ENCODE peak calls at places on chromosomes 16 and 17, in ten cellular contexts. Y is H9, M is esophagus muscularis mucosa, V is BE2C, H is cardiac muscle cell, I is keratinocyte, G is heart right ventricle, Q is ovary, L is neuronal stem cell, P is upper lobe of right lung. T is an unnamed sample. For H3K4me1, the result is how much of the 10 kb centered on the place peaks cover.

GRCh38 chr17:15947976-15948752 is 3.2 kb downstream of the ADORA2B start:
- DNase-seq in Y (no peak), Q (no peak), L (no peak), V (no peak), P (no peak), G (no peak), H (no peak), I (no peak), M (no peak), T (no peak)

GRCh38 chr17:33463887-33464286 is 170.8 kb upstream of the ASIC2 start:
- DNase-seq in G (no peak), Q (no peak), P (no peak), L (no peak), H (no peak), M (no peak), I (no peak), V (no peak), Y (peak), T (no peak)

GRCh38 chr17:76383645-76384221 is 676 bp upstream of the SPHK1 start:
- DNase-seq in V (peak), H (peak), G (peak), Y (peak), L (peak), M (no peak), I (no peak), Q (no peak), P (peak), T (peak)

GRCh38 chr16:16141141-16141540 is 82.2 kb downstream of the ABCC6 start:
- DNase-seq in V (no peak), Y (no peak), M (no peak), H (no peak), I (no peak), Q (no peak), L (no peak), P (no peak), G (no peak), T (no peak)

GRCh38 chr16:80973991-80974390 is 32.7 kb downstream of the CMC2 start:
- DNase-seq in I (no peak), V (no peak), Y (no peak), G (no peak), P (no peak), L (no peak), Q (no peak), M (no peak), H (no peak), T (no peak)

GRCh38 chr17:48596000-48596734 is 2.6 kb upstream of the HOXB5 start:
- DNase-seq in Q (no peak), I (no peak), P (no peak), L (no peak), V (no peak), H (no peak), Y (no peak), M (no peak), G (no peak), T (no peak)

GRCh38 chr16:64397042-64397441 is 724.8 kb downstream of the CDH11 start:
- DNase-seq in V (no peak), G (no peak), H (peak), Y (no peak), Q (no peak), I (no peak), P (no peak), L (no peak), M (no peak), T (no peak)

GRCh38 chr16:3074860-3075545 is 9.6 kb downstream of the IL32 start:
- DNase-seq in I (no peak), G (no peak), H (no peak), M (no peak), V (no peak), Q (no peak), P (no peak), Y (no peak), L (no peak), T (no peak)

GRCh38 chr17:34207572-34207971 is 47.5 kb upstream of the CCL2 start:
- DNase-seq in Q (no peak), V (no peak), I (no peak), G (no peak), H (peak), L (no peak), Y (no peak), P (no peak), M (no peak), T (no peak)

DNA sequence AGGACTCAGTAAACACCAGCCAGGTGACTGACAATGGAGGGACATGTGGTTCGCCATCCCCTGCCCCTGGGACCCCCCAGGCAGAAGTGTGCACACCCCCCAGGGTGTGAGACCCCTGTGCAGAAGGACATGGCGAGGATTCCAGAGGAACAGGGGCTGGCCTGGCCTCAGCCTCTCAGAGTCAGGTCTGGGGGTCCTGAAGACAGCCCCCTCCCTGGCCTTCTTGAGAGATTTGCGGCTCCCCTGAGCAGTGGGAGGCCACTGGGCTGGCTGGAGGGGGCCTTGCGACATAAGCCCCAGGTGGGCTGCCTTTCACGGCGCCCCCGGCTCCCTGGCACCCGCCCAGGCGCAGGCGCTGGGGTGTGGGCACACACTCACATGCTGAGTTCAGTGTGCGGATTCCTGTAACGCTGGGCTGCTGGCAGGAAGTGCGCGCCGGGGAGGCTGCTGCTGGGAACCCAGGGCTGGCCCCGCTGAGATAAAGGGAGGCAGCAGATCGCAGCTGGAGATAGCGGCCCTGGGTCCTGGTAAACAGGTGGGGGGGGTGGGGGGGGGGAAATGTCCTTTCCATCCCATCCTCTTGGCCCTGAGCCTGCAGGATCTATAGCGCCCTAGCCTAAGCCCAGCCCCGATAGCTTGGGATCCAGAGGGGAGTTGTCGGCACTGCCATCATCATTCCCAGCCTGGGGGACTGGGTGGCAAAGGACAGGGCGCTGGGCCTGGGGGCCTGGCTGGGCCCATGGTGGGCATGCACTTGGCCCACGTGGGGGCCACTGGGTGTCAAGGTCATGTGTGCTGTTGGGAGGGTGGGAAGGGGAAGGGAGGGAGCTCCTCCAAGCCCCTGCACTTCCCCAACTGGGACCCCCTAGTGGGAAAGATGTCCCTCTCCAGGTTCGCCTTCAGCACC is 27.1 kb downstream of the TMEM235 start:
- DNase-seq in L (no peak), Y (peak), V (peak), M (no peak), P (peak), H (peak), I (no peak), G (peak), Q (no peak), T (peak)
- H3K4me1 ChIP-seq in L (under half), Y (under half), V (half or more), M (under half), P (under half), H (half or more), I (under half), G (under half), Q (under half), T (under half)

GRCh38 chr16:86895609-86896008 is 317.3 kb downstream of the FOXL1 start:
- DNase-seq in Y (no peak), L (no peak), P (peak), Q (no peak), H (no peak), M (no peak), V (no peak), G (no peak), I (no peak), T (no peak)

GRCh38 chr16:86893513-86893912 is 315.2 kb downstream of the FOXL1 start:
- DNase-seq in H (no peak), Q (no peak), P (peak), L (no peak), M (no peak), V (no peak), Y (no peak), G (no peak), I (no peak), T (no peak)

GRCh38 chr16:86894925-86895324 is 316.6 kb downstream of the FOXL1 start:
- DNase-seq in V (no peak), P (no peak), H (no peak), Q (no peak), I (no peak), L (no peak), M (no peak), G (no peak), Y (no peak), T (no peak)

GRCh38 chr16:86892509-86892908 is 314.2 kb downstream of the FOXL1 start:
- DNase-seq in Y (no peak), G (no peak), I (no peak), H (peak), V (no peak), Q (no peak), P (no peak), L (no peak), M (no peak), T (no peak)

DNA sequence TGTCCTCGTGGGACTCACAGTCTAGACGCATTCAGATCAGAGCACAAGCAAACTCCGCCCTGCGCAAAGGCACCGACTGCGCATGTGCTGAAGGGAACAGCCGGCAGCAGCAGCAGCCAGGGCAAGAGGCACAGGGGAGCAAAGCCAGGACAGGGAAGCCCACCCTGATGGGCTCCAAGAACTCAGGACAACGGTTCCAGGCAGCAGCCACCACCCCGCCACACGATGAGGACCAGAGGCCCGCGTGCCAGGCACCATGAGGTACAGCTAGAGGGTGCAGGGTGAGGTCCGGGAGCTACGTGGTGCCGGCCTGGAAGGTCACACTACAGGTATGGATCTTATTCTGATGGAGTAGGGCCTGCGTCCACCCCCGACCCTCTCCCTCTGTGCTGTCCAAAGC is 315.8 kb downstream of the FOXL1 start:
- DNase-seq in P (peak), Q (no peak), V (no peak), M (no peak), H (no peak), Y (no peak), L (no peak), I (no peak), G (no peak), T (no peak)
- H3K4me1 ChIP-seq in P (under half), Q (under half), V (under half), M (under half), H (under half), Y (under half), L (under half), I (under half), G (under half), T (under half)

GRCh38 chr16:15054357-15055140 is 1.3 kb downstream of the NTAN1 start:
- DNase-seq in G (no peak), P (peak), H (no peak), L (no peak), Y (no peak), Q (no peak), M (no peak), V (no peak), I (no peak), T (no peak)

GRCh38 chr16:15053904-15054303 is 2.0 kb downstream of the NTAN1 start:
- DNase-seq in P (peak), L (no peak), H (no peak), G (no peak), Y (no peak), V (no peak), I (no peak), Q (no peak), M (no peak), T (no peak)

GRCh38 chr16:15052747-15053476 is 3.0 kb downstream of the NTAN1 start:
- DNase-seq in H (no peak), I (no peak), P (peak), G (no peak), L (no peak), Q (no peak), M (no peak), V (peak), Y (no peak), T (no peak)

GRCh38 chr16:15057755-15058417 is 2.0 kb upstream of the NTAN1 start:
- DNase-seq in Q (no peak), P (no peak), L (no peak), I (no peak), M (no peak), H (no peak), V (no peak), G (no peak), Y (no peak), T (no peak)

DNA sequence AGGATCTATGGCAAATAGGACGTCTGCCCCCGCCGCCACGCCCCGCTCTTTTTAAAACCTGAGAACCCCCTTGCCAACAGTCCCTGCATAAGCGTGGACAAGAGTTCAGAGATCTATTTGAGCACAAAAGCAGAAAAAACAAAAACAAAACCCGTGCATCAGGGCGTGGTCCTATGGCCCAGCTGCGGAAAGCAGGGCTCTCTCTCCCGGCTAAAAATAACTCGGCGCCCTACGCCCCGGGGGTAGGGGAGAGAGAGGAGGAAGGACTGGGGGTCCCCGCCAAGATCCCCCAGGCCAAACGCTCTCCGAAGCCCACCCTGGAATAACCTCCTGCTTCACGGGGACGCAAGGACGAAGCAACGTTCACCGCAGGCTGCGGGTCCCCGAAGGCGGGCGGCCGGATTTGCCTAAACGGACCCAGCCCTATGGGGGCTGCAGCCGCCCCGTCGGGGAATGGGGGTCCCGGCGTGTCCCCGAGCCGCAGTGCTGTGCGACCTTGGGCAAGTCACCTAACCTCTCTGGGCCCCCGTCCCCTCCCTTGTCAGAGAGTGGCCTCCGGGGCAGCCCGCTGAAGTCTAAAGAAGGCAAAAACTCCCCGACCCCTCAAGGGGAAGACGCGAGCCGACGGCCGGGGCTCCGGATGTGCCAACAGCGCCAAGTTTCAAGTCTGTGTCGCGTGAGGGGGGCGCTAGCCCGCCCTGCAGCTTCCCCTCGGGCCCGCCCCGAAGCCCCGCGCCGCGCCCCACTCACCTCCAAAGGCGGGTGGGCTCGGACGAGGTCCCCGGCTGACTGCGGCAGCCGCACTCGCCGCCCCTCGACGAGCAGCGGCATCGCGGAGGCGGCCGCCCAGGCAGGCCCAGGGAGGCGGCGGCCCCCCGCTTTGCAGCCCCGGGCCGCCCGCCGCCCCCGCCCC is 477 bp downstream of the NTAN1 start:
- DNase-seq in Q (peak), G (peak), M (no peak), P (no peak), V (no peak), Y (no peak), H (no peak), L (no peak), I (no peak), T (peak)
- H3K4me1 ChIP-seq in Q (under half), G (under half), M (under half), P (under half), V (under half), Y (under half), H (under half), L (under half), I (under half), T (under half)

GRCh38 chr17:64083093-64083492 is 46.9 kb downstream of the ERN1 start:
- DNase-seq in M (no peak), Q (no peak), Y (no peak), I (no peak), G (no peak), P (no peak), L (no peak), H (no peak), V (no peak), T (no peak)

GRCh38 chr17:64084086-64084939 is 45.6 kb downstream of the ERN1 start:
- DNase-seq in M (no peak), Y (peak), H (peak), P (no peak), I (no peak), G (no peak), L (no peak), Q (no peak), V (no peak), T (peak)

GRCh38 chr17:64084940-64085649 is 44.8 kb downstream of the ERN1 start:
- DNase-seq in G (no peak), M (no peak), P (no peak), Y (no peak), Q (no peak), V (no peak), L (no peak), H (no peak), I (no peak), T (no peak)

GRCh38 chr17:64081802-64082799 is 47.8 kb downstream of the ERN1 start:
- DNase-seq in H (peak), P (no peak), L (no peak), Y (no peak), Q (no peak), V (peak), I (no peak), G (no peak), M (no peak), T (no peak)

DNA sequence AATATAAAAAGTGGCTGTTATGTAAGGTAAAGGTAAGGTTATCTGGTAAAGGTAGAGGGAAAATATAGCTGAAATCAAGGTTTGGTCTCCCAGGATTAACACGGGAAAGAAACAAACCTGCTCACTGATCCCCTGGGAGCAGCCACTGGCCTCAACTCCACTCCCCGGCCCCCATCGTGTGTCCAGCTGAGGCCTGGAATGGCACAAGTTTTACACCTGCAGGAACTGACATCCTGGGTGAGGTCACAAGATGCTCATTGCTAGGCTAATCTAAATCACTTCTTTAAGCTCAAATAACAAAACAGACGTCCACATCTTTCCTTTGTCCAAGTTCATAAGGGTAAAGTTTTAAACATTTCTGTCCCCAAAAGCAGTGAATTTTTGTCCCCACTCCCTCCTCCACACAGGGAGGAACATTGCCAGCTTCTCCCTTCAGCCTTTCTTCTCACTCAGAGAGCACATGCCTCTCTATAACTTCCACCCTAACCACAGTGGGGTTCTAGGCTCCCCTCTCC is 46.3 kb downstream of the ERN1 start:
- DNase-seq in G (no peak), M (no peak), L (no peak), I (no peak), P (no peak), Y (no peak), H (no peak), Q (no peak), V (no peak), T (no peak)
- H3K4me1 ChIP-seq in G (under half), M (under half), L (under half), I (under half), P (half or more), Y (under half), H (under half), Q (under half), V (under half), T (half or more)

DNA sequence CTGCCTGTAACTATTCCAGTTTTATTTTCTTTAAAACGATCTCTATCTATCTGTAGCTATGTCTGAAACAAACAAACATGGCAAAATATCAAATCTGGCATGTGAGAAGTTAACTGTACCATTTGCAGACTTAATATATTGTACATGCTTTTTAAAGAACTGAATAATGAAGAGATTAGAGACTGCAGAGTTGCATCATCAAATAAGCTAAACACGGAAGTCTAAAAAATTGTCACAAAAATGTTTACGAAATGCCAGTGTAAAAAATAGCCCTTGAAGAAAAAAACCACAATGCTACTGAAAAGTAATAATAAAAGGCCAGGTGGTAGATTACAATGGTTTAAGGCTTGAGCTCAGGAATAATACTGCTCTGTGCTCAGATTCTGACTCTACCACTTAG is 43.1 kb downstream of the HS3ST3A1 start:
- DNase-seq in G (no peak), P (no peak), V (no peak), M (no peak), Y (no peak), L (no peak), I (no peak), Q (no peak), H (no peak), T (no peak)
- H3K4me1 ChIP-seq in G (under half), P (under half), V (under half), M (under half), Y (under half), L (under half), I (under half), Q (under half), H (under half), T (under half)